ENCODE peak calls at places on chromosome 16, in five cellular contexts. I is spleen, X is choroid plexus epithelial cell, K is cardiac fibroblast, P is AG04450. N is an unnamed sample.

GRCh38 chr16:8537691-8538342 is 52.5 kb downstream of the TMEM114 start:
- DNase-seq in X (no peak), I (no peak), P (no peak), K (no peak), N (no peak)

GRCh38 chr16:55701442-55702319 is 45.9 kb downstream of the SLC6A2 start:
- DNase-seq in I (peak; percentile 83), X (peak; percentile 48), P (peak; percentile 6), K (peak; percentile 54), N (peak; percentile 29)

GRCh38 chr16:8254425-8254824 is 335.9 kb downstream of the TMEM114 start:
- DNase-seq in X (no peak), P (no peak), I (no peak), K (no peak), N (no peak)

GRCh38 chr16:89945654-89946053 is 2.9 kb upstream of the DEF8 start:
- DNase-seq in P (no peak), I (no peak), X (no peak), K (no peak), N (no peak)

GRCh38 chr16:17520567-17520966 is 49.8 kb upstream of the XYLT1 start:
- DNase-seq in P (no peak), I (no peak), X (no peak), K (no peak), N (peak; percentile 86)

GRCh38 chr16:65828296-65828695 is 538.2 kb upstream of the CDH5 start:
- DNase-seq in P (no peak), K (no peak), I (no peak), X (no peak), N (no peak)

GRCh38 chr16:8660841-8661301 is 13.5 kb upstream of the ABAT start:
- DNase-seq in X (peak; percentile 73), P (peak; percentile 24), I (peak; percentile 87), K (peak; percentile 68), N (peak; percentile 50)

GRCh38 chr16:2835638-2836493 is 5.8 kb downstream of the ZG16B start:
- DNase-seq in I (peak; percentile 40), X (peak; percentile 77), K (peak; percentile 91), P (peak; percentile 79), N (peak; percentile 94)

GRCh38 chr16:82108101-82108500 is 61.9 kb downstream of the MPHOSPH6 start:
- DNase-seq in K (no peak), P (no peak), X (no peak), I (no peak), N (no peak)

GRCh38 chr16:74485916-74486315 is 64.6 kb upstream of the CLEC18B start:
- DNase-seq in I (no peak), P (no peak), K (no peak), X (no peak), N (no peak)

GRCh38 chr16:31404353-31405064 is 11.4 kb downstream of the ITGAD start:
- DNase-seq in I (no peak), X (peak; percentile 30), P (no peak), K (peak; percentile 44), N (peak; percentile 14)

GRCh38 chr16:84844049-84844350 is 24.2 kb downstream of the CRISPLD2 start:
- DNase-seq in P (no peak), I (no peak), X (no peak), K (no peak), N (peak; percentile 22)

GRCh38 chr16:55842369-55843104 is 9.6 kb upstream of the CES1 start:
- DNase-seq in X (peak; percentile 64), I (no peak), K (peak; percentile 64), P (peak; percentile 10), N (peak; percentile 47)

GRCh38 chr16:78633551-78633950 is 534.1 kb downstream of the WWOX start:
- DNase-seq in X (no peak), P (no peak), K (no peak), I (no peak), N (no peak)

GRCh38 chr16:70418993-70419318 is 19.9 kb downstream of the ST3GAL2 start:
- DNase-seq in X (no peak), P (no peak), I (no peak), K (no peak), N (no peak)

GRCh38 chr16:66853261-66854139 is 9.3 kb downstream of the CA7 start:
- DNase-seq in K (no peak), I (peak; percentile 47), X (no peak), P (no peak), N (no peak)

GRCh38 chr16:73301984-73302383 is 254.1 kb upstream of the ZFHX3 start:
- DNase-seq in P (no peak), I (no peak), X (no peak), K (no peak), N (no peak)

GRCh38 chr16:28555593-28555992 is 1.9 kb downstream of the SGF29 start:
- DNase-seq in K (no peak), X (no peak), I (no peak), P (no peak), N (no peak)

GRCh38 chr16:89288966-89289365 is 71.5 kb downstream of the ZNF778 start:
- DNase-seq in P (no peak), I (no peak), K (no peak), X (no peak), N (no peak)

GRCh38 chr16:88508868-88509748 is 56.0 kb downstream of the ZFPM1 start:
- DNase-seq in P (no peak), X (no peak), K (no peak), I (no peak), N (no peak)

GRCh38 chr16:65510850-65511249 is 389.0 kb upstream of the CDH11 start:
- DNase-seq in K (peak; percentile 70), X (peak; percentile 95), I (no peak), P (no peak), N (peak; percentile 98)

GRCh38 chr16:9092963-9093477 is 1.6 kb downstream of the HAPSTR1 start:
- DNase-seq in I (peak; percentile 86), P (no peak), K (no peak), X (no peak), N (peak; percentile 18)

GRCh38 chr16:89410794-89411309 is 79.5 kb downstream of the ANKRD11 start:
- DNase-seq in K (peak; percentile 90), P (peak; percentile 65), X (peak; percentile 98), I (no peak), N (peak; percentile 91)

GRCh38 chr16:82454152-82454551 is 172.6 kb upstream of the CDH13 start:
- DNase-seq in K (no peak), P (no peak), X (no peak), I (no peak), N (no peak)

GRCh38 chr16:70348991-70349390 is 2.3 kb downstream of the DDX19A start:
- DNase-seq in K (peak; percentile 83), I (no peak), P (no peak), X (peak; percentile 35), N (no peak)

GRCh38 chr16:51762081-51762995 is 611.3 kb upstream of the SALL1 start:
- DNase-seq in X (peak; percentile 82), K (peak; percentile 80), I (peak; percentile 79), P (peak; percentile 53), N (peak; percentile 75)

GRCh38 chr16:19767497-19767896 is 49.4 kb downstream of the IQCK start:
- DNase-seq in P (no peak), K (no peak), X (no peak), I (no peak), N (no peak)

GRCh38 chr16:82045471-82046178 is 10.6 kb downstream of the HSD17B2 start:
- DNase-seq in I (no peak), P (no peak), K (no peak), X (no peak), N (no peak)

GRCh38 chr16:2494616-2495015 is 19.1 kb upstream of the ATP6V0C start:
- DNase-seq in I (no peak), K (no peak), X (no peak), P (no peak), N (no peak)

GRCh38 chr16:60329110-60329509 is 1595.0 kb upstream of the GOT2 start:
- DNase-seq in X (peak; percentile 2), P (no peak), K (no peak), I (no peak), N (no peak)

DNA sequence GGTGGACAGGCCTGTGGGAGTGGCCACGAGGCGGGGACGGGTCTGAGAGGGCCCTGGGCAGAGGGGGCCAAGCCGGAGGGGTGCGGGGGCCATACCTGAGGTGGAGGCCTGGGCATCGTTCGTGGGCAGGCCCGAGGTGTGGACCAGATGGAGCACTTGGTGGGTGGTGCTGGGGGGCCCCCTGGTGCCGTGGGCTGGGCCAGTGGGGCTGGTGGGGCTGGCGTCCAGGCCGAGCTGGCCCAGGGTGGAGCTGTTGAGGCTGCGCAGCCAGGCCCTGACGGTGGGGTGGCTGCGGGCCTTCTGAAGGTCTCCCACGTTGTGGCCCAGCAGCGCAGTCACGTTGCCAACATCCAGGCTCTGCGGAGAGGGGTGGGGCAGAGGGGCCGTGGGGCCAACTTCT is 9.4 kb downstream of the MSLN start:
- DNase-seq in I (no peak), X (no peak), P (no peak), K (no peak), N (no peak)
- TF ChIP-seq CTCF in I (no peak), X (no peak), P (no peak), K (no peak), N (no peak)

GRCh38 chr16:29784157-29784556 is 6.1 kb downstream of the ZG16 start:
- DNase-seq in I (no peak), K (no peak), P (no peak), X (no peak), N (no peak)
- H3K4me3 ChIP-seq in I (no peak overlapping the region), K (no peak overlapping the region), P (no peak overlapping the region), X (no peak overlapping the region), N (no peak overlapping the region)

GRCh38 chr16:68084504-68085258 is 489 bp upstream of the NFATC3 start:
- DNase-seq in K (peak; percentile 71), I (peak; percentile 99), P (no peak), X (peak; percentile 59), N (peak; percentile 68)

GRCh38 chr16:68086860-68087268 is 1.7 kb downstream of the NFATC3 start:
- DNase-seq in X (no peak), K (no peak), I (no peak), P (no peak), N (peak; percentile 33)

GRCh38 chr16:68083861-68084503 is 1.2 kb upstream of the NFATC3 start:
- DNase-seq in P (no peak), K (peak; percentile 58), I (peak; percentile 92), X (peak; percentile 64), N (peak; percentile 50)

GRCh38 chr16:68086336-68086821 is 1.2 kb downstream of the NFATC3 start:
- DNase-seq in I (no peak), X (peak; percentile 43), P (no peak), K (no peak), N (peak; percentile 60)

DNA sequence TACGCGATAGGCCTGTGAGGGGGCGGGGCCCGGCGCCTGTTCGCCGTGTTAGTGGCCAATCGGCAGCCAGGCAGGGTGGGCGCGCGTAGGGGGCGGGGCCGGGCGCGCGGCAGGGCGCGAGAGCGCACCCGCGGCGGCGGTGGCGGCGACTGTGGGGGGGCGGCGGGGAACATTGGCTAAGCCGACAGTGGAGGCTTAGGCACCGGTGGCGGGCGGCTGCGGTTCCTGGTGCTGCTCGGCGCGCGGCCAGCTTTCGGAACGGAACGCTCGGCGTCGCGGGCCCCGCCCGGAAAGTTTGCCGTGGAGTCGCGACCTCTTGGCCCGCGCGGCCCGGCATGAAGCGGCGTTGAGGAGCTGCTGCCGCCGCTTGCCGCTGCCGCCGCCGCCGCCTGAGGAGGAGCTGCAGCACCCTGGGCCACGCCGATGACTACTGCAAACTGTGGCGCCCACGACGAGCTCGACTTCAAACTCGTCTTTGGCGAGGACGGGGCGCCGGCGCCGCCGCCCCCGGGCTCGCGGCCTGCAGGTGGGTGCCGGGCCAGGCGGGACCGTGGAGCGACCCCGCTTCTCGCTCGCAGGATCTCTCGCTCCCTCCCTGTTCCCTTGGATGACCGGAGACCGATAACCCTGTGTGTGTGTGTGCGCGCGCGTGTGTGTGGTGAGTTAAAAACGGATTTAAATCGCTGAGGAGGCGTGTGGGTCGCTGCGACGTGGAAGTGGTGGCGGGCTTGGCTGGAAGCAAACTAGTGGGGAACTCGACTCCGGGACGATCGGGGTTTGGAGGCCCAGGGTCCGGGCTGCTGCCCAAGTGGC is at the start of gene NFATC3:
- DNase-seq in P (peak; percentile 88), X (peak; percentile 97), K (peak; percentile 98), I (peak; percentile 100), N (peak; percentile 97)
- TF ChIP-seq CTCF in P (no peak), X (no peak), K (no peak), I (no peak), N (no peak)

GRCh38 chr16:56933828-56934598 is 2.1 kb downstream of the HERPUD1 start:
- DNase-seq in I (no peak), K (no peak), P (no peak), X (no peak), N (no peak)
- H3K4me3 ChIP-seq in I (peak overlapping the region; percentile 96), K (peak overlapping the region; percentile 96), P (peak overlapping the region; percentile 98), X (peak overlapping the region; percentile 99), N (peak overlapping the region; percentile 100)